ENCODE peak calls at places on chromosomes 11 and 22, in ten cellular contexts. V is foreskin melanocyte, P is T-helper 2 cell, I is psoas muscle, Q is substantia nigra, X is epithelial cell of esophagus, E is breast epithelium, H is endothelial cell, F is Peyer's patch, M is AG04450. K is an unnamed sample.
A peak's percentile ranks its signal among the peaks of the same experiment; 100 is the strongest.

GRCh38 chr11:14022821-14023220 is 60.3 kb downstream of the SPON1 start:
- DNase-seq in V (no peak), P (no peak), I (no peak), Q (no peak), X (no peak), E (no peak), H (no peak), F (no peak), M (no peak), K (no peak)

GRCh38 chr22:43401233-43401632 is 10.6 kb upstream of the MPPED1 start:
- DNase-seq in V (no peak), P (no peak), I (no peak), Q (no peak), X (no peak), E (no peak), H (no peak), F (no peak), M (no peak), K (no peak)

GRCh38 chr11:5553347-5553746 is 5.0 kb upstream of the OR52H1 start:
- DNase-seq in V (no peak), P (no peak), I (no peak), Q (no peak), X (no peak), E (no peak), H (no peak), F (no peak), M (no peak), K (no peak)

GRCh38 chr11:104799251-104799650 is 99.0 kb downstream of the CASP12 start:
- DNase-seq in V (no peak), P (no peak), I (no peak), Q (no peak), X (no peak), E (no peak), H (no peak), F (no peak), M (no peak), K (no peak)

GRCh38 chr11:120304526-120304925 is 20.6 kb upstream of the TLCD5 start:
- DNase-seq in V (no peak), P (no peak), I (no peak), Q (no peak), X (peak; percentile 85), E (no peak), H (no peak), F (no peak), M (no peak), K (peak; percentile 43)

GRCh38 chr11:9972917-9973504 is 309.1 kb downstream of the SWAP70 start:
- DNase-seq in V (peak; percentile 35), P (no peak), I (no peak), Q (no peak), X (peak; percentile 55), E (no peak), H (peak; percentile 25), F (no peak), M (no peak), K (peak; percentile 63)

GRCh38 chr22:50236731-50237409 is 8.0 kb downstream of the TUBGCP6 start:
- DNase-seq in V (no peak), P (no peak), I (no peak), Q (no peak), X (peak; percentile 49), E (no peak), H (no peak), F (no peak), M (no peak), K (peak; percentile 36)

GRCh38 chr11:111846640-111847039 is 24.7 kb downstream of the ALG9 start:
- DNase-seq in V (no peak), P (no peak), I (no peak), Q (no peak), X (peak; percentile 8), E (no peak), H (no peak), F (no peak), M (peak; percentile 63), K (no peak)

GRCh38 chr11:70034740-70035365 is 43.3 kb upstream of the ANO1 start:
- DNase-seq in V (no peak), P (no peak), I (no peak), Q (no peak), X (no peak), E (no peak), H (no peak), F (no peak), M (no peak), K (no peak)

GRCh38 chr11:76251576-76251975 is 45.3 kb upstream of the WNT11 start:
- DNase-seq in V (no peak), P (no peak), I (no peak), Q (no peak), X (no peak), E (no peak), H (no peak), F (no peak), M (no peak), K (no peak)

GRCh38 chr22:20748820-20749428 is 25.0 kb upstream of the SERPIND1 start:
- DNase-seq in V (no peak), P (no peak), I (no peak), Q (no peak), X (no peak), E (no peak), H (no peak), F (no peak), M (no peak), K (no peak)

GRCh38 chr11:70359806-70360205 is 38.5 kb upstream of the CTTN start:
- DNase-seq in V (no peak), P (no peak), I (no peak), Q (no peak), X (no peak), E (no peak), H (no peak), F (no peak), M (no peak), K (no peak)

GRCh38 chr11:10350341-10350740 is 45.5 kb downstream of the ADM start:
- DNase-seq in V (no peak), P (no peak), I (no peak), Q (no peak), X (peak; percentile 71), E (no peak), H (no peak), F (no peak), M (no peak), K (peak; percentile 40)

GRCh38 chr11:74877132-74877531 is 71.8 kb downstream of the XRRA1 start:
- DNase-seq in V (peak; percentile 13), P (no peak), I (no peak), Q (no peak), X (no peak), E (no peak), H (no peak), F (no peak), M (no peak), K (peak; percentile 61)

GRCh38 chr11:107017433-107018227 is 646 bp downstream of the GUCY1A2 start:
- DNase-seq in V (no peak), P (no peak), I (peak; percentile 42), Q (peak; percentile 62), X (peak; percentile 22), E (no peak), H (peak; percentile 66), F (peak; percentile 51), M (no peak), K (peak; percentile 35)

GRCh38 chr22:46538816-46539163 is 1.4 kb upstream of the CELSR1 start:
- DNase-seq in V (peak; percentile 76), P (no peak), I (no peak), Q (no peak), X (peak; percentile 83), E (no peak), H (no peak), F (no peak), M (no peak), K (peak; percentile 26)

GRCh38 chr11:85685131-85685819 is 720 bp downstream of the CCDC89 start:
- DNase-seq in V (no peak), P (no peak), I (no peak), Q (peak; percentile 10), X (no peak), E (no peak), H (no peak), F (no peak), M (peak; percentile 55), K (no peak)

GRCh38 chr11:66906077-66906929 is 49.4 kb downstream of the LRFN4 start:
- DNase-seq in V (no peak), P (no peak), I (no peak), Q (no peak), X (peak; percentile 96), E (no peak), H (no peak), F (no peak), M (no peak), K (peak; percentile 61)

GRCh38 chr11:132821027-132821426 is 711.3 kb downstream of the OPCML start:
- DNase-seq in V (peak; percentile 10), P (no peak), I (no peak), Q (no peak), X (no peak), E (no peak), H (no peak), F (no peak), M (peak; percentile 8), K (no peak)

GRCh38 chr22:35987994-35988393 is 40.6 kb downstream of the RBFOX2 start:
- DNase-seq in V (no peak), P (no peak), I (no peak), Q (no peak), X (no peak), E (no peak), H (no peak), F (no peak), M (no peak), K (no peak)

GRCh38 chr11:95996621-95997020 is 72.7 kb upstream of the MTMR2 start:
- DNase-seq in V (no peak), P (no peak), I (no peak), Q (no peak), X (no peak), E (no peak), H (no peak), F (no peak), M (no peak), K (no peak)

GRCh38 chr11:81211050-81211449 is 1522.6 kb downstream of the FAM181B start:
- DNase-seq in V (no peak), P (no peak), I (no peak), Q (no peak), X (no peak), E (no peak), H (no peak), F (no peak), M (no peak), K (no peak)

GRCh38 chr11:132200303-132200936 is 830.0 kb downstream of the NTM start:
- DNase-seq in V (no peak), P (no peak), I (no peak), Q (no peak), X (no peak), E (no peak), H (no peak), F (no peak), M (no peak), K (no peak)

GRCh38 chr11:110774138-110775014 is 62.1 kb upstream of the ARHGAP20 start:
- DNase-seq in V (no peak), P (no peak), I (no peak), Q (no peak), X (no peak), E (no peak), H (no peak), F (no peak), M (no peak), K (no peak)

GRCh38 chr11:73296501-73297230 is 11.4 kb upstream of the ARHGEF17 start:
- DNase-seq in V (no peak), P (no peak), I (no peak), Q (no peak), X (no peak), E (no peak), H (no peak), F (no peak), M (no peak), K (no peak)

GRCh38 chr11:36148701-36149100 is 140.5 kb downstream of the COMMD9 start:
- DNase-seq in V (no peak), P (no peak), I (no peak), Q (no peak), X (no peak), E (no peak), H (no peak), F (no peak), M (no peak), K (no peak)

GRCh38 chr11:116084511-116084910 is 580.3 kb upstream of the CADM1 start:
- DNase-seq in V (no peak), P (no peak), I (no peak), Q (no peak), X (no peak), E (no peak), H (no peak), F (no peak), M (no peak), K (no peak)

GRCh38 chr11:114168691-114169090 is 109.2 kb downstream of the ZBTB16 start:
- DNase-seq in V (no peak), P (no peak), I (no peak), Q (no peak), X (no peak), E (no peak), H (no peak), F (peak; percentile 77), M (no peak), K (no peak)